ENCODE peak calls at places on chromosomes 12 and 14, in ten cellular contexts. Q is effector memory CD4-positive, alpha-beta T cell; E is left lung; T is CD4-positive, alpha-beta memory T cell; R is naive thymus-derived CD4-positive, alpha-beta T cell; D is pancreas; Z is keratinocyte; O is tibial artery; Y is thoracic aorta; K is GM23338. M is an unnamed sample.

GRCh38 chr14:50550294-50550693 is 9.7 kb upstream of the ATL1 start:
- DNase-seq in E (no peak), Y (no peak), R (no peak), T (no peak), Q (no peak), Z (no peak), O (no peak), K (no peak), D (no peak), M (no peak)

GRCh38 chr12:7161811-7162210 is 27.7 kb upstream of the PEX5 start:
- DNase-seq in D (no peak), E (no peak), Q (no peak), T (no peak), K (no peak), Z (no peak), R (no peak), Y (no peak), O (no peak), M (no peak)

GRCh38 chr14:93619176-93619793 is 169.0 kb downstream of the PRIMA1 start:
- DNase-seq in Q (no peak), Y (no peak), K (peak; percentile 78), T (no peak), Z (no peak), E (no peak), D (peak; percentile 38), O (no peak), R (no peak), M (no peak)

GRCh38 chr14:20417250-20418186 is 4.2 kb upstream of the TEP1 start:
- DNase-seq in Q (no peak), T (no peak), D (no peak), Y (no peak), O (no peak), Z (no peak), K (no peak), R (no peak), E (no peak), M (no peak)

GRCh38 chr14:50060871-50061663 is 55.3 kb downstream of the VCPKMT start:
- DNase-seq in D (peak; percentile 35), Z (peak; percentile 80), E (no peak), Q (peak; percentile 55), T (peak; percentile 15), Y (peak; percentile 82), R (peak; percentile 61), O (peak; percentile 82), K (peak; percentile 80), M (peak; percentile 73)

GRCh38 chr12:91985002-91985767 is 160.5 kb downstream of the BTG1 start:
- DNase-seq in Z (no peak), T (no peak), D (no peak), Q (no peak), R (no peak), O (no peak), E (no peak), K (no peak), Y (no peak), M (no peak)

GRCh38 chr14:55136241-55136640 is 7.2 kb downstream of the LGALS3 start:
- DNase-seq in T (no peak), Z (no peak), D (no peak), R (no peak), E (no peak), Q (no peak), Y (no peak), O (no peak), K (no peak), M (no peak)

GRCh38 chr14:100660498-100661339 is 66.0 kb upstream of the DLK1 start:
- DNase-seq in Y (no peak), Z (peak; percentile 73), O (no peak), R (no peak), Q (no peak), K (no peak), E (no peak), D (no peak), T (no peak), M (no peak)

GRCh38 chr12:93751864-93752610 is 74.9 kb downstream of the CRADD start:
- DNase-seq in Z (no peak), O (no peak), Q (no peak), E (no peak), Y (no peak), T (no peak), R (no peak), D (no peak), K (no peak), M (no peak)

GRCh38 chr14:98966021-98966420 is 306.0 kb downstream of the BCL11B start:
- DNase-seq in R (no peak), K (no peak), Q (no peak), T (no peak), Z (no peak), D (no peak), O (no peak), Y (no peak), E (no peak), M (no peak)

GRCh38 chr12:31618228-31619025 is 27.5 kb upstream of the DENND5B start:
- DNase-seq in O (no peak), D (no peak), T (no peak), K (no peak), E (no peak), Z (no peak), R (no peak), Y (no peak), Q (no peak), M (no peak)

GRCh38 chr14:55412686-55413085 is 1.1 kb upstream of the ATG14 start:
- DNase-seq in T (no peak), R (no peak), Z (no peak), E (no peak), Y (no peak), K (no peak), O (no peak), Q (no peak), D (no peak), M (peak; percentile 91)

GRCh38 chr12:115323223-115323905 is 639.4 kb upstream of the TBX3 start:
- DNase-seq in O (no peak), D (no peak), E (no peak), Y (no peak), T (no peak), K (no peak), Q (no peak), Z (peak; percentile 69), R (no peak), M (no peak)

GRCh38 chr12:129911437-129912049 is 7.7 kb upstream of the TMEM132D start:
- DNase-seq in R (no peak), E (no peak), Y (no peak), Z (no peak), T (no peak), O (no peak), D (peak; percentile 65), K (peak; percentile 69), Q (no peak), M (no peak)

GRCh38 chr12:50088577-50089335 is 3.6 kb downstream of the SMARCD1 start:
- DNase-seq in Y (no peak), K (peak; percentile 83), Z (peak; percentile 61), R (peak; percentile 39), E (no peak), O (no peak), D (peak; percentile 58), T (peak; percentile 45), Q (no peak), M (no peak)

GRCh38 chr14:21268612-21269251 is 510 bp downstream of the HNRNPC start:
- DNase-seq in K (peak; percentile 79), T (peak; percentile 44), O (peak; percentile 45), R (no peak), Q (no peak), Y (no peak), Z (no peak), D (no peak), E (no peak), M (peak; percentile 24)

GRCh38 chr14:49173765-49174373 is 412.3 kb downstream of the RPS29 start:
- DNase-seq in Q (no peak), O (no peak), Z (peak; percentile 17), Y (no peak), K (peak; percentile 93), D (peak; percentile 51), R (peak; percentile 35), T (no peak), E (no peak), M (peak; percentile 24)

GRCh38 chr12:110371408-110372055 is 32.0 kb downstream of the ANAPC7 start:
- DNase-seq in T (no peak), Z (no peak), D (no peak), K (no peak), Y (no peak), E (peak; percentile 88), Q (no peak), R (no peak), O (peak; percentile 63), M (no peak)

GRCh38 chr12:71243375-71243774 is 85.6 kb upstream of the TSPAN8 start:
- DNase-seq in K (no peak), Y (no peak), Z (no peak), T (no peak), D (no peak), E (no peak), R (no peak), O (no peak), Q (no peak), M (no peak)

GRCh38 chr12:121284551-121285390 is 11.7 kb downstream of the CAMKK2 start:
- DNase-seq in E (no peak), K (no peak), O (peak; percentile 63), Q (no peak), R (no peak), Y (no peak), T (no peak), D (no peak), Z (no peak), M (no peak)

GRCh38 chr14:105475916-105476845 is 1.6 kb downstream of the CRIP2 start:
- DNase-seq in Y (no peak), R (no peak), K (peak; percentile 55), O (peak; percentile 76), Z (no peak), D (peak; percentile 68), Q (no peak), E (no peak), T (no peak), M (no peak)

GRCh38 chr12:47078086-47078395 is 1.4 kb upstream of the PCED1B start:
- DNase-seq in E (no peak), O (no peak), Q (no peak), Z (no peak), Y (no peak), T (no peak), D (no peak), R (no peak), K (no peak), M (no peak)
- H3K27ac ChIP-seq in E (no peak overlapping the region), O (peak overlapping the region; percentile 98), Q (no peak overlapping the region), Z (no peak overlapping the region), Y (peak overlapping the region; percentile 98), T (no peak overlapping the region), D (no peak overlapping the region), R (peak overlapping the region; percentile 42), K (no peak overlapping the region), M (peak overlapping the region; percentile 94)

GRCh38 chr12:54991161-54991991 is 6.8 kb upstream of the TESPA1 start:
- DNase-seq in Q (no peak), Y (no peak), K (no peak), D (no peak), T (peak; percentile 41), O (no peak), R (peak; percentile 48), Z (no peak), E (no peak), M (no peak)
- H3K27ac ChIP-seq in Q (peak overlapping the region; percentile 65), Y (no peak overlapping the region), K (no peak overlapping the region), D (no peak overlapping the region), T (peak overlapping the region; percentile 60), O (no peak overlapping the region), R (peak overlapping the region; percentile 80), Z (no peak overlapping the region), E (no peak overlapping the region), M (no peak overlapping the region)

GRCh38 chr12:53187145-53187899 is 6.6 kb upstream of the CSAD start:
- DNase-seq in K (no peak), T (no peak), Z (no peak), E (no peak), Q (no peak), R (no peak), Y (no peak), D (no peak), O (no peak), M (no peak)
- H3K27ac ChIP-seq in K (no peak overlapping the region), T (no peak overlapping the region), Z (no peak overlapping the region), E (no peak overlapping the region), Q (no peak overlapping the region), R (no peak overlapping the region), Y (no peak overlapping the region), D (no peak overlapping the region), O (no peak overlapping the region), M (no peak overlapping the region)

GRCh38 chr12:126570571-126570970 is 1505.3 kb downstream of the AACS start:
- DNase-seq in R (no peak), D (no peak), Q (no peak), T (no peak), K (no peak), Z (no peak), Y (no peak), E (no peak), O (no peak), M (no peak)
- H3K27ac ChIP-seq in R (no peak overlapping the region), D (no peak overlapping the region), Q (no peak overlapping the region), T (no peak overlapping the region), K (no peak overlapping the region), Z (no peak overlapping the region), Y (no peak overlapping the region), E (no peak overlapping the region), O (no peak overlapping the region), M (no peak overlapping the region)